ENCODE peak calls at places on chromosomes 13 and 19, in nine cellular contexts. X, G, C, S, V, I, O, H and N are unnamed samples.

GRCh38 chr13:44306401-44307192 is 67.0 kb upstream of the SERP2 start:
- DNase-seq in X (peak; percentile 17), G (no peak), C (no peak), S (peak; percentile 58), V (peak; percentile 66), I (no peak), O (peak; percentile 45), H (peak; percentile 99), N (peak; percentile 38)

GRCh38 chr19:869245-870177 is 10.0 kb downstream of the CFD start:
- DNase-seq in X (no peak), G (no peak), C (peak; percentile 62), S (peak; percentile 65), V (no peak), I (peak; percentile 60), O (peak; percentile 81), H (peak; percentile 96), N (peak; percentile 92)

GRCh38 chr19:42189133-42189532 is 28.3 kb downstream of the DEDD2 start:
- DNase-seq in X (no peak), G (no peak), C (no peak), S (no peak), V (no peak), I (no peak), O (no peak), H (no peak), N (no peak)

GRCh38 chr13:110907951-110908898 is 6.6 kb downstream of the ANKRD10 start:
- DNase-seq in X (no peak), G (no peak), C (peak; percentile 86), S (peak; percentile 81), V (no peak), I (no peak), O (no peak), H (peak; percentile 72), N (no peak)

GRCh38 chr13:73803997-73804396 is 330.2 kb downstream of the KLF12 start:
- DNase-seq in X (no peak), G (no peak), C (no peak), S (no peak), V (no peak), I (no peak), O (no peak), H (peak; percentile 74), N (no peak)

GRCh38 chr13:20825476-20825875 is 51.7 kb upstream of the EEF1AKMT1 start:
- DNase-seq in X (no peak), G (no peak), C (no peak), S (no peak), V (no peak), I (no peak), O (no peak), H (peak; percentile 55), N (no peak)

GRCh38 chr13:51981355-51981754 is 29.9 kb downstream of the ATP7B start:
- DNase-seq in X (no peak), G (no peak), C (no peak), S (no peak), V (no peak), I (no peak), O (no peak), H (no peak), N (no peak)

GRCh38 chr13:111395511-111396393 is 75.3 kb downstream of the TEX29 start:
- DNase-seq in X (no peak), G (no peak), C (no peak), S (no peak), V (no peak), I (no peak), O (no peak), H (no peak), N (peak; percentile 45)

GRCh38 chr19:34482380-34483250 is 1.1 kb downstream of the WTIP start:
- DNase-seq in X (no peak), G (no peak), C (no peak), S (no peak), V (no peak), I (no peak), O (no peak), H (peak; percentile 37), N (no peak)

GRCh38 chr13:103324641-103325040 is 258.4 kb upstream of the SLC10A2 start:
- DNase-seq in X (no peak), G (no peak), C (no peak), S (no peak), V (no peak), I (no peak), O (no peak), H (no peak), N (no peak)

GRCh38 chr13:38348890-38349289 is 761 bp upstream of the UFM1 start:
- DNase-seq in X (peak; percentile 11), G (no peak), C (no peak), S (peak; percentile 27), V (no peak), I (no peak), O (no peak), H (peak; percentile 40), N (no peak)

GRCh38 chr19:10981496-10981895 is 20.7 kb downstream of the SMARCA4 start:
- DNase-seq in X (no peak), G (no peak), C (no peak), S (no peak), V (no peak), I (no peak), O (no peak), H (peak; percentile 73), N (no peak)
- H3K36me3 ChIP-seq in X (peaks cover 87% of the 10 kb centered on the region), G (peaks cover 16% of the 10 kb centered on the region), C (no peaks in the 10 kb centered on the region), S (peaks cover 14% of the 10 kb centered on the region), V (peaks cover 35% of the 10 kb centered on the region), I (peaks cover 18% of the 10 kb centered on the region), O (no peaks in the 10 kb centered on the region), H (peaks cover 32% of the 10 kb centered on the region), N (peaks cover 20% of the 10 kb centered on the region)

GRCh38 chr13:97111705-97112104 is 110.4 kb upstream of the MBNL2 start:
- DNase-seq in X (no peak), G (no peak), C (no peak), S (no peak), V (no peak), I (no peak), O (no peak), H (no peak), N (no peak)

GRCh38 chr13:97107815-97108534 is 113.7 kb upstream of the OXGR1 start:
- DNase-seq in X (no peak), G (no peak), C (no peak), S (no peak), V (no peak), I (no peak), O (no peak), H (peak; percentile 10), N (no peak)

GRCh38 chr13:97109256-97109655 is 112.9 kb upstream of the MBNL2 start:
- DNase-seq in X (no peak), G (no peak), C (no peak), S (no peak), V (no peak), I (no peak), O (no peak), H (no peak), N (no peak)

GRCh38 chr13:97108535-97108910 is 113.6 kb upstream of the MBNL2 start:
- DNase-seq in X (no peak), G (no peak), C (no peak), S (no peak), V (no peak), I (no peak), O (no peak), H (peak; percentile 49), N (no peak)

GRCh38 chr13:97109841-97110492 is 112.2 kb upstream of the MBNL2 start:
- DNase-seq in X (peak; percentile 74), G (peak; percentile 47), C (peak; percentile 91), S (peak; percentile 89), V (peak; percentile 95), I (peak; percentile 57), O (peak; percentile 91), H (peak; percentile 85), N (peak; percentile 96)
- H3K27ac ChIP-seq in X (no peak overlapping the region), G (no peak overlapping the region), C (no peak overlapping the region), S (no peak overlapping the region), V (no peak overlapping the region), I (peak overlapping the region; percentile 34), O (no peak overlapping the region), H (no peak overlapping the region), N (peak overlapping the region; percentile 63)

GRCh38 chr13:23367907-23368306 is 65.6 kb downstream of the SACS start:
- DNase-seq in X (no peak), G (no peak), C (no peak), S (no peak), V (no peak), I (no peak), O (no peak), H (no peak), N (no peak)

GRCh38 chr13:23359882-23360281 is 73.6 kb downstream of the SACS start:
- DNase-seq in X (no peak), G (no peak), C (no peak), S (no peak), V (no peak), I (no peak), O (no peak), H (no peak), N (no peak)

DNA sequence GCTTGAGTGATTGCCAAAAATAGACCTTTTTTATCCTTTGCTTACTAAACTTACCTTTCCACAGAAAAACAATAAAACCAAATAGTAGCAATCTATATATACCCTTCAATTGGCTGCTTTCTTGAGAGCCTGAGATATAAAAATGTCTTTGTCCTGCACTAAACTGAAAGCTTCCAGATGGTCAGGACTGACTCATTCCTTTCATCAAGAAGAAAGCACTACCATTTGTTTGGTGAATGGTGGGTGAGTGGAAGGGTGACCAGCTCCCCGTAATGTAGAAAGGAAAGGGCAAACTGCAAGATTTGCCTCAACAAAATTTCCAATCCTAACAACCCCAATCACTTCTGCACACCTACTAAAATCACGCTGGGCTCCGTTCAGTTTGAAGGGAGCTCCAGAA is 67.8 kb downstream of the SACS start:
- DNase-seq in X (no peak), G (no peak), C (no peak), S (no peak), V (no peak), I (no peak), O (no peak), H (peak; percentile 71), N (no peak)
- H3K36me3 ChIP-seq in X (peaks cover 90% of the 10 kb centered on the region), G (peaks cover 9% of the 10 kb centered on the region), C (no peaks in the 10 kb centered on the region), S (no peaks in the 10 kb centered on the region), V (peaks cover 56% of the 10 kb centered on the region), I (peaks cover 54% of the 10 kb centered on the region), O (peaks cover 3% of the 10 kb centered on the region), H (peaks cover 53% of the 10 kb centered on the region), N (peaks cover 66% of the 10 kb centered on the region)

DNA sequence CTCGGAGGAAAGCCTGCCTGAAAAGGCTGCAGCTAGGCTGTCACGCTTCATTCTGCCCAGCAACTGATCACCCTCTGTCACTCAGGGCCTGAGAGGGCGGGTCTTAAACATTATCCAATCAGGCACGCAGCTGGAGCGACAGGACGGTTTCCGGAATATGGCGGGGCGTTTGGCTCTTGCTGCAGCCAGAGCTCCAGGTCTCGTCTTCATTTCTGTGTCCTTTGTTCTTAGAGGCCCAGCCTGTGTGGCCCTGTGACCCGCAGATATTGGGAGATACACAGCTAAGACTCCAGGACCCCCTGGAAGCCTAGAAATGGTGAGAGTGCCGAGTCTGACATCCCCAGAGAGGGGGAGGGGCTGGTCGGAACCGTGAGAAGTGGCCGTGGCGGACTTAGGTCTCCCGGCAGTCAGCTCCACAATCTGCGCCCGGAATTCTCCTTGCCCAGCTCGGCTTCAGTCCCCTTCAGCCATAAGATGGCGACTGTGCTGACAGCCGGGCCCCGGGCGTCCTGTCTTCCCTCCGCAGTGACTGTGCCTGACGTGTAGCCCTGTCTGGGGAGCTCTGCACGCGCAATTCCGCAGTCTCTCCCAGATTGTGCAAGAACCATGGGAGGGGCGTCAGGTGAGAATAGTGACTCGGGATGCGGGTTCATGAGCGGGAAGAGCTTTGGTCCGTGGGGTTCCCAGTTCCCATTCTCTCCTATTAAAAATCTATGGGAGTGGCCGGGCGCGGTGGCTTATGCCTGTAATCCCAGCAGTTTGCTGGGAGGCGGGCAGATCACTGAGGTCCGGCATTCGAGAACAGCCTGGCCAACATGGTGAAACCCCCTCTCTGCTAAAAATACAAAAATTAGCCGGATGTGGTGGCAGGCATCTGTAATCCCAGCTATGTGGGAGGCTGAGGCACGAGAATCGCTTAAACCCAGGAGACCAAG is at the start of gene ZNF429:
- DNase-seq in X (peak; percentile 89), G (peak; percentile 89), C (peak; percentile 97), S (peak; percentile 96), V (peak; percentile 92), I (peak; percentile 94), O (peak; percentile 91), H (peak; percentile 92), N (peak; percentile 97)
- H3K27ac ChIP-seq in X (peak within 1 kb of the TSS; percentile 88), G (no peak within 1 kb of the TSS), C (peak within 1 kb of the TSS; percentile 95), S (peak within 1 kb of the TSS; percentile 95), V (peak within 1 kb of the TSS; percentile 97), I (peak within 1 kb of the TSS; percentile 99), O (peak within 1 kb of the TSS; percentile 90), H (peak within 1 kb of the TSS; percentile 81), N (peak within 1 kb of the TSS; percentile 96)